ENCODE peak calls at places on chromosome 2, in four cellular contexts. R, F, K and Z are unnamed samples.

GRCh38 chr2:63790913-63791312 is 50.8 kb upstream of the UGP2 start:
- DNase-seq in R (peak), F (no peak), K (peak), Z (no peak)

GRCh38 chr2:1731963-1732768 is 12.1 kb downstream of the PXDN start:
- DNase-seq in R (peak), F (no peak), K (no peak), Z (peak)

GRCh38 chr2:10278029-10278762 is 24.5 kb upstream of the HPCAL1 start:
- DNase-seq in R (peak), F (no peak), K (no peak), Z (no peak)

GRCh38 chr2:25453199-25453903 is 111.6 kb upstream of the DNMT3A start:
- DNase-seq in R (no peak), F (no peak), K (no peak), Z (no peak)

GRCh38 chr2:205644018-205644417 is 38.3 kb upstream of the NRP2 start:
- DNase-seq in R (no peak), F (no peak), K (no peak), Z (no peak)

GRCh38 chr2:104862061-104862941 is 8.4 kb downstream of the POU3F3 start:
- DNase-seq in R (no peak), F (no peak), K (no peak), Z (no peak)

GRCh38 chr2:28219134-28219533 is 173.5 kb upstream of the FOSL2 start:
- DNase-seq in R (no peak), F (no peak), K (no peak), Z (no peak)

GRCh38 chr2:30612371-30612770 is 165.3 kb downstream of the LCLAT1 start:
- DNase-seq in R (no peak), F (no peak), K (no peak), Z (no peak)

GRCh38 chr2:238090887-238091286 is 9.3 kb upstream of the ESPNL start:
- DNase-seq in R (no peak), F (no peak), K (no peak), Z (no peak)

GRCh38 chr2:236862961-236863728 is 222.5 kb upstream of the COPS8 start:
- DNase-seq in R (peak), F (no peak), K (no peak), Z (no peak)

GRCh38 chr2:241984271-241984655 is 114.7 kb downstream of the RTP5 start:
- DNase-seq in R (no peak), F (no peak), K (no peak), Z (no peak)

GRCh38 chr2:186518291-186518690 is 32.2 kb downstream of the ZC3H15 start:
- DNase-seq in R (no peak), F (no peak), K (no peak), Z (no peak)